ENCODE peak calls at places on chromosome 9, in six cellular contexts. K, U, Z, N, A and R are unnamed samples.

GRCh38 chr9:98907055-98907454 is 36.7 kb upstream of the COL15A1 start:
- DNase-seq in N (no peak), Z (no peak), U (no peak), K (no peak), A (no peak), R (no peak)

GRCh38 chr9:131398204-131398603 is 4.3 kb downstream of the PRRC2B start:
- DNase-seq in Z (peak), K (no peak), A (no peak), U (peak), N (peak), R (no peak)

GRCh38 chr9:78029601-78030552 is 1.7 kb downstream of the GNAQ start:
- DNase-seq in U (peak), N (no peak), K (no peak), A (peak), Z (no peak), R (no peak)

GRCh38 chr9:132074736-132075135 is 4.9 kb downstream of the MED27 start:
- DNase-seq in Z (no peak), K (no peak), N (no peak), A (no peak), U (no peak), R (no peak)

GRCh38 chr9:131562032-131562959 is 17.0 kb downstream of the PRRT1B start:
- DNase-seq in N (no peak), U (no peak), A (peak), K (no peak), Z (no peak), R (peak)

GRCh38 chr9:130313103-130313858 is 47.7 kb downstream of the HMCN2 start:
- DNase-seq in U (no peak), K (no peak), A (no peak), N (peak), Z (no peak), R (no peak)

GRCh38 chr9:112145886-112146285 is 29.2 kb downstream of the SUSD1 start:
- DNase-seq in A (no peak), K (no peak), U (no peak), N (no peak), Z (no peak), R (no peak)

GRCh38 chr9:105232207-105232606 is 12.2 kb upstream of the SLC44A1 start:
- DNase-seq in K (no peak), N (no peak), U (no peak), Z (no peak), A (no peak), R (no peak)

GRCh38 chr9:16436545-16436944 is 433.9 kb downstream of the BNC2 start:
- DNase-seq in U (no peak), A (no peak), N (no peak), Z (no peak), K (no peak), R (no peak)

GRCh38 chr9:36924071-36924470 is 110.0 kb downstream of the PAX5 start:
- DNase-seq in Z (no peak), N (peak), U (peak), A (peak), K (no peak), R (peak)

GRCh38 chr9:21634951-21635350 is 152.8 kb upstream of the IFNE start:
- DNase-seq in A (no peak), U (no peak), N (no peak), Z (no peak), K (no peak), R (no peak)

GRCh38 chr9:137057545-137057944 is 3.7 kb upstream of the ENTPD2 start:
- DNase-seq in U (no peak), Z (no peak), K (no peak), N (no peak), A (no peak), R (no peak)